ENCODE peak calls at places on chromosomes 3 and 15, in eight cellular contexts. A is SJSA1; W is brain microvascular endothelial cell; H is GM12878; J is CD4-positive, alpha-beta T cell; E is MM.1S; C is GM23248; M is CD8-positive, alpha-beta memory T cell. Q is an unnamed sample.
A peak's percentile ranks its signal among the peaks of the same experiment; 100 is the strongest.

GRCh38 chr15:57873564-57874209 is 167.2 kb downstream of the POLR2M start:
- DNase-seq in A (peak; percentile 50), W (peak; percentile 58), H (no peak), J (no peak), E (no peak), C (peak; percentile 55), M (no peak), Q (no peak)

GRCh38 chr15:23877502-23878412 is 190.7 kb upstream of the NDN start:
- DNase-seq in A (no peak), W (no peak), H (no peak), J (no peak), E (peak; percentile 75), C (peak; percentile 51), M (no peak), Q (no peak)

GRCh38 chr3:66363133-66363532 is 137.7 kb downstream of the LRIG1 start:
- DNase-seq in A (no peak), W (peak; percentile 27), H (no peak), J (no peak), E (no peak), C (no peak), M (no peak), Q (no peak)

GRCh38 chr3:153291052-153291689 is 129.1 kb downstream of the RAP2B start:
- DNase-seq in A (no peak), W (peak; percentile 32), H (no peak), J (no peak), E (peak; percentile 70), C (peak; percentile 50), M (no peak), Q (no peak)

GRCh38 chr15:70856884-70857546 is 3.1 kb upstream of the LARP6 start:
- DNase-seq in A (peak; percentile 94), W (peak; percentile 96), H (no peak), J (no peak), E (no peak), C (peak; percentile 98), M (no peak), Q (peak; percentile 36)

GRCh38 chr15:97804950-97805349 is 155.6 kb upstream of the ARRDC4 start:
- DNase-seq in A (no peak), W (no peak), H (no peak), J (no peak), E (no peak), C (no peak), M (no peak), Q (no peak)

GRCh38 chr15:51878446-51879386 is 49.3 kb downstream of the TMOD3 start:
- DNase-seq in A (no peak), W (peak; percentile 80), H (no peak), J (no peak), E (no peak), C (peak; percentile 70), M (no peak), Q (no peak)

GRCh38 chr15:95169701-95170459 is 938.5 kb downstream of the MCTP2 start:
- DNase-seq in A (no peak), W (no peak), H (no peak), J (no peak), E (no peak), C (peak; percentile 80), M (no peak), Q (no peak)

GRCh38 chr15:76994001-76994400 is 925 bp upstream of the PSTPIP1 start:
- DNase-seq in A (no peak), W (no peak), H (no peak), J (peak; percentile 54), E (no peak), C (no peak), M (peak; percentile 50), Q (no peak)

GRCh38 chr3:120567370-120568197 is 28.6 kb upstream of the NDUFB4 start:
- DNase-seq in A (no peak), W (peak; percentile 44), H (no peak), J (no peak), E (peak; percentile 50), C (peak; percentile 68), M (no peak), Q (no peak)

GRCh38 chr3:37836589-37836988 is 25.1 kb upstream of the CTDSPL start:
- DNase-seq in A (no peak), W (no peak), H (no peak), J (no peak), E (no peak), C (no peak), M (no peak), Q (no peak)

GRCh38 chr3:177521305-177521704 is 324.0 kb upstream of the TBL1XR1 start:
- DNase-seq in A (no peak), W (no peak), H (no peak), J (no peak), E (no peak), C (no peak), M (no peak), Q (no peak)

GRCh38 chr3:29291982-29292363 is 11.1 kb downstream of the RBMS3 start:
- DNase-seq in A (no peak), W (no peak), H (no peak), J (no peak), E (no peak), C (no peak), M (no peak), Q (no peak)

GRCh38 chr15:62306851-62307504 is 141.9 kb upstream of the C2CD4B start:
- DNase-seq in A (peak; percentile 59), W (peak; percentile 66), H (no peak), J (no peak), E (peak; percentile 71), C (peak; percentile 87), M (no peak), Q (no peak)

GRCh38 chr3:194874783-194875182 is 189.1 kb downstream of the FAM43A start:
- DNase-seq in A (no peak), W (no peak), H (no peak), J (no peak), E (no peak), C (no peak), M (no peak), Q (no peak)

GRCh38 chr3:138854940-138855339 is 20.2 kb upstream of the PIK3CB start:
- DNase-seq in A (no peak), W (no peak), H (no peak), J (no peak), E (no peak), C (no peak), M (no peak), Q (no peak)

GRCh38 chr15:82856397-82857170 is 47.2 kb downstream of the WHAMM start:
- DNase-seq in A (no peak), W (no peak), H (no peak), J (no peak), E (no peak), C (no peak), M (no peak), Q (no peak)

DNA sequence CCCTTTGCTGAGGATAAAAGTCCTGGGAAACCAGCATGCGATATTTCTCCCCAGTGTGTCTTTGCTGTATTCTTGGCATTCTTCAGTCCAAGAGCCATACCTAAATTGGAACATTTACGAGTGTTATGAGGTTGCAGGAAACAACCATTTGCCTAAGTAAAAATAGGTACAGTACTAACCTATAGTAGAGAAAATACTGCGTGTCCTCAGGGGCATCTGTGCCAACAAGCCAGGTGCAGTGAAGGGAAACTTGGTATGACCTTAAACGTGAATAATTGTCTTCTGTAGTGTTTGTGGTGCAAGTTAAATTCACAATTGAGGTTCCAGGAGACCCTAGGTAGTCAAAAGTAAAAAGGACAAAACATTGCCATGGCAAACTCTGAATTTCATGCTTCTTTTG is 12.2 kb downstream of the IL5RA start:
- DNase-seq in A (no peak), W (no peak), H (no peak), J (no peak), E (peak; percentile 46), C (no peak), M (no peak), Q (no peak)
- H3K27ac ChIP-seq in A (no peak overlapping the region), W (no peak overlapping the region), H (no peak overlapping the region), J (no peak overlapping the region), E (peak overlapping the region; percentile 73), C (no peak overlapping the region), M (no peak overlapping the region), Q (no peak overlapping the region)

GRCh38 chr15:89827821-89828220 is 13.2 kb upstream of the ANPEP start:
- DNase-seq in A (no peak), W (no peak), H (no peak), J (no peak), E (no peak), C (no peak), M (no peak), Q (no peak)
- H3K27ac ChIP-seq in A (no peak overlapping the region), W (no peak overlapping the region), H (no peak overlapping the region), J (no peak overlapping the region), E (no peak overlapping the region), C (peak overlapping the region; percentile 92), M (no peak overlapping the region), Q (no peak overlapping the region)

GRCh38 chr15:90863987-90864386 is 4.4 kb upstream of the FURIN start:
- DNase-seq in A (no peak), W (no peak), H (no peak), J (no peak), E (no peak), C (peak; percentile 58), M (no peak), Q (no peak)

GRCh38 chr15:90862487-90862886 is 5.9 kb upstream of the FURIN start:
- DNase-seq in A (no peak), W (no peak), H (no peak), J (no peak), E (no peak), C (no peak), M (no peak), Q (no peak)

GRCh38 chr15:90864507-90864906 is 3.9 kb upstream of the FURIN start:
- DNase-seq in A (no peak), W (no peak), H (no peak), J (no peak), E (no peak), C (no peak), M (no peak), Q (no peak)

GRCh38 chr15:90860942-90861675 is 7.3 kb upstream of the FURIN start:
- DNase-seq in A (no peak), W (no peak), H (no peak), J (no peak), E (no peak), C (no peak), M (no peak), Q (no peak)

DNA sequence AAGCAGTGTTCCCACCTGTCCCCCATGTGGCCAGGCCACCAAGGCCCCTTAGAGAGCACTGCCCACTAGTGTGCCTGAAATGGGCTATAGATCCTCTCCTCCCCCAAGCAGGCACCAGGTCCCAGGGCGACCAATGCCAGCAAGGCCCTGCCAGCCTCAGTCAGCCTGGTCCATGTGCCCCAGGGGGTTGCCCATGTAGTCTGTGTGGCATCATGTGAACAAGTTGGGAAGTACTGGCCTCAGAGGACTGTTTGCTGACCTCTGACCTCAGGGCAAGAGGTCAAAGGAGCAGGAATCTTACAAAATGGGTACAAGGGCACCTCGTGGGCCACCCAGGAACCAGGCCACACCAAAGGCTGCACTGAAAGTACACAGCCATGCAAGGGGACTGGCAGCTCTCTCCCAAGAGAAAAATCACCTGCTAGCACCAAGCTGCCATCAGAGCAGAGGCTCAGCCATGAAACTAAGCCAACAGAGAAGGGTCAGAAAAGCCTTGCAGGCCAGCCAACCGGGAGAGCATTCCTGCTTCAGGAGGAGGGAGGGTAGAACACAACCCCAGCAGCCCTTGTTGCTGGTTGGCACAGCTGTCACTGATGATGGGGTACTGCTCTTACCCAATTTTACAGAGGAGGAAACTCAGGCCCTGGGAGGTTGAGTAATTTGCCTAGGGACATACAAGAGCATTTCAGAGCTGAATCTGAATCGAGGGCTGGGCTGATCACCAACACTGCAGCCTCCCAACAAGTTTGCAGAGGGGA is 5.2 kb upstream of the FURIN start:
- DNase-seq in A (no peak), W (no peak), H (no peak), J (no peak), E (no peak), C (peak; percentile 73), M (no peak), Q (no peak)
- H3K27ac ChIP-seq in A (no peak overlapping the region), W (no peak overlapping the region), H (no peak overlapping the region), J (no peak overlapping the region), E (no peak overlapping the region), C (peak overlapping the region; percentile 45), M (no peak overlapping the region), Q (peak overlapping the region; percentile 36)

GRCh38 chr3:58021962-58022361 is 13.7 kb downstream of the FLNB start:
- DNase-seq in A (no peak), W (no peak), H (no peak), J (no peak), E (no peak), C (no peak), M (no peak), Q (no peak)
- H3K27ac ChIP-seq in A (no peak overlapping the region), W (no peak overlapping the region), H (no peak overlapping the region), J (no peak overlapping the region), E (no peak overlapping the region), C (no peak overlapping the region), M (no peak overlapping the region), Q (no peak overlapping the region)

Q was measured in caudate nucleus.